ENCODE peak calls at places on chromosomes 2 and 18, in ten cellular contexts. R is upper lobe of right lung; F is mesendoderm; E is small intestine; G is CD4-positive, alpha-beta memory T cell; N is Peyer's patch; P is left lung; Q is colonic mucosa; U is IMR-90; B is body of pancreas. X is an unnamed sample.

GRCh38 chr18:12823892-12824291 is 60.1 kb downstream of the PTPN2 start:
- DNase-seq in E (no peak), G (no peak), F (no peak), B (no peak), U (peak; percentile 29), Q (no peak), N (no peak), R (no peak), P (no peak), X (no peak)

GRCh38 chr2:74267068-74267467 is 68.7 kb downstream of the MTHFD2 start:
- DNase-seq in B (no peak), U (no peak), E (peak; percentile 94), F (peak; percentile 32), G (peak; percentile 72), P (no peak), R (no peak), N (peak; percentile 64), Q (peak; percentile 83), X (peak; percentile 77)

GRCh38 chr2:5933669-5934068 is 241.5 kb downstream of the SOX11 start:
- DNase-seq in N (no peak), E (no peak), F (no peak), U (no peak), Q (no peak), P (no peak), R (no peak), B (no peak), G (no peak), X (no peak)

GRCh38 chr2:152028182-152028862 is 70.5 kb downstream of the CACNB4 start:
- DNase-seq in G (no peak), N (no peak), B (no peak), Q (no peak), F (no peak), R (no peak), P (no peak), U (peak; percentile 12), E (no peak), X (no peak)

GRCh38 chr2:86047575-86048382 is 57.9 kb downstream of the POLR1A start:
- DNase-seq in U (no peak), Q (no peak), E (no peak), B (no peak), G (no peak), N (no peak), P (no peak), F (no peak), R (no peak), X (no peak)

GRCh38 chr2:109148991-109149645 is 20.1 kb downstream of the SH3RF3 start:
- DNase-seq in B (no peak), N (no peak), E (no peak), G (no peak), R (no peak), F (no peak), Q (no peak), P (no peak), U (no peak), X (no peak)

GRCh38 chr2:127400533-127400896 is 12.7 kb upstream of the MAP3K2 start:
- DNase-seq in P (no peak), G (no peak), B (no peak), E (peak; percentile 89), R (peak; percentile 73), F (no peak), Q (peak; percentile 80), N (peak; percentile 79), U (no peak), X (no peak)

GRCh38 chr2:3784731-3785130 is 81.4 kb downstream of the DCDC2C start:
- DNase-seq in P (no peak), R (no peak), F (peak; percentile 13), N (no peak), B (no peak), E (no peak), Q (no peak), U (peak; percentile 78), G (no peak), X (no peak)

GRCh38 chr2:193891021-193891420 is 1696.3 kb upstream of the TMEFF2 start:
- DNase-seq in E (no peak), U (no peak), B (no peak), F (no peak), N (no peak), Q (no peak), R (no peak), P (no peak), G (no peak), X (no peak)

GRCh38 chr18:2425426-2426317 is 145.6 kb downstream of the METTL4 start:
- DNase-seq in Q (no peak), B (no peak), U (peak; percentile 28), R (no peak), E (no peak), G (no peak), P (no peak), N (no peak), F (peak; percentile 29), X (no peak)

GRCh38 chr18:23864620-23865019 is 149.9 kb upstream of the TTC39C start:
- DNase-seq in G (peak; percentile 53), N (no peak), B (no peak), P (no peak), Q (no peak), U (no peak), R (no peak), E (peak; percentile 39), F (no peak), X (peak; percentile 46)

GRCh38 chr2:60608679-60609078 is 55.2 kb upstream of the BCL11A start:
- DNase-seq in N (no peak), U (peak; percentile 29), P (no peak), R (no peak), F (no peak), Q (no peak), B (no peak), G (no peak), E (peak; percentile 7), X (no peak)

GRCh38 chr2:99278793-99279291 is 22.2 kb downstream of the LYG1 start:
- DNase-seq in U (peak; percentile 92), N (no peak), Q (no peak), G (no peak), B (no peak), F (no peak), E (no peak), R (no peak), P (no peak), X (no peak)

GRCh38 chr2:80303006-80303741 is 1.4 kb downstream of the LRRTM1 start:
- DNase-seq in P (no peak), U (no peak), N (no peak), E (no peak), G (no peak), Q (peak; percentile 19), B (no peak), F (peak; percentile 55), R (no peak), X (no peak)

GRCh38 chr2:180017764-180018163 is 10.7 kb upstream of the CWC22 start:
- DNase-seq in F (no peak), N (no peak), E (no peak), U (peak; percentile 26), P (no peak), R (no peak), B (no peak), G (no peak), Q (no peak), X (no peak)

GRCh38 chr2:102103992-102104871 is 38.3 kb upstream of the IL1R1 start:
- DNase-seq in U (peak; percentile 94), G (peak; percentile 8), Q (peak; percentile 66), F (no peak), P (peak; percentile 75), B (peak; percentile 58), R (peak; percentile 73), N (no peak), E (no peak), X (peak; percentile 24)

GRCh38 chr2:121501070-121501469 is 29.6 kb upstream of the RNU4ATAC start:
- DNase-seq in E (no peak), G (no peak), R (no peak), P (no peak), N (no peak), U (peak; percentile 85), Q (no peak), B (no peak), F (no peak), X (no peak)

DNA sequence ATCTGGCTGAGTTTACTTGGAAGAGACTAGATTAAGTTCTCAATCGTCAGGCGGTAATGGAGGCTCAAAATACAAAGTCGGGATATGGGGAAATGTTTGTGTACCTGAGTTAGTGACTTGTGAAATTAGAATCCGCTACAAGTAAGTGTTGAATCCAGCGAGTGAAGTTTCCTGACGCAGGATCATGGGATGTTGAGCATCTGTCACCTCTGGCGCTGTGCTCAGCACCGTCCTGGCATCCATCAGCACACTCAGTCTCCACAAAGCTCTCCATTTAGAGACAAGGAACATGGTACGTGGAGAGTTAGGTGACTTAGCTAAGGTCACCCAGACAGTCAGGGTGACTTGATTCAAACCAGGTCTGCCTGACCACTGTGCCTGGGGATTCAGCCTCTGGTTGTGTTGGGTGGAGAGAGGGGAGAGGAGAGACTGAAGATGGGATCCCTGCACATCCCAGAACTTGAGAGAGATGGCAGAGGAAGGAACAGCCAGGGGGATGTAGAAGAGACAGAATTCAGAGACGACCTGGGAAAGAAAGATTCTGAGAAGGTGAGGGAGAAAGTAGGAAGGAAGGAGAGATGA is 251.2 kb downstream of the ACKR3 start:
- DNase-seq in R (no peak), E (no peak), P (no peak), N (no peak), F (no peak), G (no peak), Q (no peak), B (no peak), U (no peak), X (no peak)
- H3K27ac ChIP-seq in R (no peak overlapping the region), E (no peak overlapping the region), P (no peak overlapping the region), N (no peak overlapping the region), F (no peak overlapping the region), G (no peak overlapping the region), Q (no peak overlapping the region), B (no peak overlapping the region), U (no peak overlapping the region), X (no peak overlapping the region)

GRCh38 chr2:66435963-66436362 is 1.0 kb downstream of the MEIS1 start:
- DNase-seq in R (no peak), F (no peak), G (no peak), Q (no peak), N (no peak), E (no peak), P (no peak), U (no peak), B (no peak), X (no peak)
- H3K4me3 ChIP-seq in R (peak overlapping the region; percentile 67), F (no peak overlapping the region), G (no peak overlapping the region), Q (peak overlapping the region; percentile 55), N (peak overlapping the region; percentile 33), E (no peak overlapping the region), P (peak overlapping the region; percentile 52), U (peak overlapping the region; percentile 99), B (peak overlapping the region; percentile 72), X (no peak overlapping the region)

DNA sequence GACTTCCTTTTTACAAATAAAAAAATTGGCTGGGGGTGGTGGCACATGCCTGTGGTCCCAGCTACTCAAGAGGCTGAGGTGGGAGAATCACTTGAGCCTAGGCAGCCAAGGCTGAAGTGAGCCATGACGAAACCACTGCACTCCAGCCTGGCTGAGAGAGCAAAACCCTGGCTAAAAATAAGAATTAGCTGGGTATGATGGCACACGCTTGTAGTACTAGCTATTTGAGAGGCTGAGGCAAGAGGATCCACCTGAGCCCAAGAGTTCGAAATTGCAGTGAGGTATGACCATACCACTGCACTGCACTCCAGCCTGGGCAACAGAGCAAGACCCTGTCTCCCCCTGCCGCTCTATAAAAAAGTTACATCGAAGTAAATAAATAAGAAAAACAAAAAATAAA is 33.7 kb downstream of the GFPT1 start:
- DNase-seq in U (no peak), R (no peak), Q (no peak), B (no peak), N (no peak), F (no peak), G (no peak), E (no peak), P (no peak), X (no peak)
- H3K36me3 ChIP-seq in U (peaks cover 51% of the 10 kb centered on the region), R (peaks cover 96% of the 10 kb centered on the region), Q (peaks cover 24% of the 10 kb centered on the region), B (peaks cover 50% of the 10 kb centered on the region), N (peaks cover 95% of the 10 kb centered on the region), F (no peaks in the 10 kb centered on the region), G (peaks cover 37% of the 10 kb centered on the region), E (peaks cover 17% of the 10 kb centered on the region), P (no peaks in the 10 kb centered on the region), X (peaks cover 7% of the 10 kb centered on the region)

GRCh38 chr2:230668184-230668938 is 44.3 kb upstream of the CAB39 start:
- DNase-seq in G (no peak), B (no peak), U (peak; percentile 74), F (no peak), Q (no peak), N (no peak), P (peak; percentile 62), R (peak; percentile 61), E (no peak), X (no peak)
- H3K27ac ChIP-seq in G (no peak overlapping the region), B (peak overlapping the region; percentile 68), U (no peak overlapping the region), F (no peak overlapping the region), Q (no peak overlapping the region), N (peak overlapping the region; percentile 13), P (peak overlapping the region; percentile 29), R (peak overlapping the region; percentile 47), E (no peak overlapping the region), X (no peak overlapping the region)